ENCODE peak calls at places on chromosomes 7 and 10, in nine cellular contexts. A is GM23248, Z is HCT116, M is PC-3, X is GM23338, N is neural progenitor cell, W is OCI-LY7, O is SK-N-SH, P is MM.1S. C is an unnamed sample.

GRCh38 chr10:97517096-97517750 is 18.5 kb downstream of the UBTD1 start:
- DNase-seq in A (no peak), Z (no peak), M (no peak), X (no peak), N (no peak), W (no peak), O (no peak), P (no peak), C (no peak)

GRCh38 chr10:79022565-79023488 is 45.9 kb upstream of the ZMIZ1 start:
- DNase-seq in A (no peak), Z (peak; percentile 35), M (peak; percentile 63), X (peak; percentile 82), N (peak; percentile 50), W (peak; percentile 79), O (peak; percentile 70), P (peak; percentile 96), C (no peak)

GRCh38 chr10:99768430-99769011 is 13.9 kb upstream of the ABCC2 start:
- DNase-seq in A (peak; percentile 62), Z (no peak), M (no peak), X (no peak), N (peak; percentile 27), W (no peak), O (no peak), P (no peak), C (no peak)

GRCh38 chr10:73095479-73096021 is 1.1 kb downstream of the P4HA1 start:
- DNase-seq in A (peak; percentile 87), Z (no peak), M (peak; percentile 85), X (peak; percentile 77), N (peak; percentile 77), W (peak; percentile 52), O (peak; percentile 39), P (peak; percentile 40), C (peak; percentile 80)

GRCh38 chr7:121180436-121181063 is 148.2 kb upstream of the WNT16 start:
- DNase-seq in A (no peak), Z (no peak), M (no peak), X (no peak), N (no peak), W (peak; percentile 90), O (no peak), P (no peak), C (no peak)

GRCh38 chr10:119466655-119467054 is 75.9 kb downstream of the RGS10 start:
- DNase-seq in A (no peak), Z (no peak), M (peak; percentile 70), X (no peak), N (no peak), W (no peak), O (no peak), P (no peak), C (no peak)

GRCh38 chr10:15043674-15044073 is at the start of gene OLAH:
- DNase-seq in A (peak; percentile 12), Z (no peak), M (no peak), X (no peak), N (no peak), W (no peak), O (no peak), P (no peak), C (no peak)

GRCh38 chr10:126016884-126017283 is 120.5 kb downstream of the FANK1 start:
- DNase-seq in A (no peak), Z (no peak), M (no peak), X (no peak), N (no peak), W (no peak), O (no peak), P (no peak), C (no peak)

GRCh38 chr10:45514283-45515270 is 140.6 kb downstream of the ALOX5 start:
- DNase-seq in A (peak; percentile 26), Z (no peak), M (peak; percentile 7), X (peak; percentile 55), N (no peak), W (no peak), O (peak; percentile 65), P (no peak), C (no peak)

GRCh38 chr7:30795161-30795943 is 24.1 kb downstream of the MINDY4 start:
- DNase-seq in A (peak; percentile 22), Z (peak; percentile 3), M (peak; percentile 69), X (peak; percentile 42), N (no peak), W (no peak), O (no peak), P (peak; percentile 41), C (no peak)

GRCh38 chr7:6417408-6417807 is 30.3 kb downstream of the DAGLB start:
- DNase-seq in A (no peak), Z (no peak), M (no peak), X (no peak), N (no peak), W (no peak), O (no peak), P (no peak), C (no peak)
- H3K4me2 ChIP-seq in A (no peak overlapping the region), Z (no peak overlapping the region), M (no peak overlapping the region), X (no peak overlapping the region), N (no peak overlapping the region), W (no peak overlapping the region), O (no peak overlapping the region), P (no peak overlapping the region), C (no peak overlapping the region)

GRCh38 chr10:6601224-6601805 is 21.2 kb upstream of the PRKCQ start:
- DNase-seq in A (no peak), Z (no peak), M (no peak), X (no peak), N (no peak), W (no peak), O (no peak), P (no peak), C (no peak)

GRCh38 chr10:6600224-6600987 is 20.3 kb upstream of the PRKCQ start:
- DNase-seq in A (no peak), Z (no peak), M (no peak), X (no peak), N (no peak), W (no peak), O (no peak), P (no peak), C (no peak)

GRCh38 chr10:6602700-6603084 is 22.6 kb upstream of the PRKCQ start:
- DNase-seq in A (no peak), Z (no peak), M (no peak), X (no peak), N (no peak), W (no peak), O (no peak), P (no peak), C (no peak)

GRCh38 chr10:6602021-6602699 is 22.1 kb upstream of the PRKCQ start:
- DNase-seq in A (no peak), Z (no peak), M (no peak), X (no peak), N (no peak), W (no peak), O (no peak), P (no peak), C (no peak)

DNA sequence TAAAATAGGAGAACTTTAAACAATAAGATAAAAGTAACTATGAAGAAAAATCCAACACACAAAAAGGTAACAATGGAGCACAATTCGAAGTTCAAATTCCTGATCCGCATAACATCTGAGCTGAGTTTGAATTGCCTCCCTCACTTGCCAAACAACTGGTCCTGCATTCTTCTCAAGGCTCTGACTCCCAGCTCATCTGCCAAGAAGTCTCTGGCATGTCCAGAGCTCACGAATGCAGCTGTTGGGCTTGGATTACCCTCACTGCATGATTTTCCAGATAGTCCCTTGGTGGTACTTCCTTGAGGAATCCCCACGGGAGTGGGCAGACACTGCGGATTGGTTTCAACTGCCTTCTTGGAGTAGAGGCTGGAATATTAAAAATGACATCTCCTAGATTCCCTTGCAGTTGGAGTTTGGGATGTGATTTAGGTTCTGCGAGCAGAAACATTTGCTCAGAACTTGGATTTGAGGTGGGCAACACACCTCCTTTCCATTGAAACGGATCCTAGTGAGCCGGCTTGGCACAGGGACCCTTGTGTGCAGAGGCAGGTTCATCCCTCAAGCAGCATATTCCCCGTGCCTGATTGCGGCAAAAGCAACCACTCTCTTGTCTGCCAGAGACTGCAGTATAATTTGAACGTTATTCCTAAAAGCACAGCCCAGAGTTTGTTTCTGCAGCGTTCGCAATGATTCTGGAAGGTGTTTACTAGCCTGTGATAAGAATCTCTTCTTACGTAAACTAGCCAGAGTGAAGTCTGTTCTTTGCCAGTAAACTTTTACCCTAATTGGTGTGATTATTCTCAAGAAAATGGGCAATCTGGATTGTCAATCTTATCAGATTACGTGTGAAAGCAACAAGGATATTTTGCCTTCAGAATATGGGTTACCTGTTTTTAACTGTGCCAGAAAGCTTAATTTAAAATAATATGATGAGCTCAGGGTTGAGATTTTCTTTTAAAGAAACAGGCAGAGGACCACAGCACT is 23.4 kb upstream of the PRKCQ start:
- DNase-seq in A (no peak), Z (no peak), M (no peak), X (peak; percentile 43), N (no peak), W (no peak), O (no peak), P (no peak), C (no peak)
- H3K4me1 ChIP-seq in A (no peaks in the 10 kb centered on the region), Z (no peaks in the 10 kb centered on the region), M (no peaks in the 10 kb centered on the region), X (peaks cover 14% of the 10 kb centered on the region), N (no peaks in the 10 kb centered on the region), W (no peaks in the 10 kb centered on the region), O (no peaks in the 10 kb centered on the region), P (no peaks in the 10 kb centered on the region), C (no peaks in the 10 kb centered on the region)

DNA sequence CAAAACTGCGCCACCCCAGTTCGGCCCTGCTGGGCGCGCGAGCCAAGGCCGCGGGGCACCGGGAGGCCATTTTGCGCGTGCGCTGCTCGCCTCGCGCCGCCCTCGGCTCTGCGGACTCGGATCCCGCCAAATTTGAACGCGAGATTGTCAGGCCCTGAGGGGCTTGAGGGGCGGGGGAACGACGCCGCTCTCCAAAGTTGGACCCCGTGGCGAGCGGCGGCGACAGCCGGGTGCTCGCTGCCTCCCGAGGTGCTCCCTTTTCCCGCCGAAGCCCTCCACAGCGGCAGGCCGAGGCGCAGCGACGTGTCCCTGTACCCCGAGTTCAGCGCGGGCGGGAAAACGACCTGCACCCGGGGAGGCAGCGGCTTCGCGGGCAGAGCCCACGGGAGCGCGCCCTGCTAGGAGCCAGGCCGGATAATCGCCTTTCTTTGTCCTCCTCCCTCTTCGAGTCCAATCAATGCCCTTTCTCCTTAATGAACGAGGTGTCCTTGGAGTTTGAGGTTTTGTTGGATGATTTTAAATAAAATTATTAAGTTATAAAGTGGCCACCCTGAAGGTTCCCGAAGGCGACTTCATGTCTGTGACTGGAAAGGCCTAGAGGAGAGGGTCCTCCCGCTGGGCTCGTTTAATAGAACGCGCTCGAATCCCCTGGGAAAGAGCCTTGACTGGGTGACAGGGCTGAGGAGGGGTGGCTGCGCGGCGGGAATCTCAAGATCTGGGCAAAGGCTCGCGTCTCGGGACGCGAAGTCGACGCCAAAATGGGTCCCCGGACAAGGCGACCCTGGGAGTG is 10.7 kb upstream of the SPAG6 start:
- DNase-seq in A (no peak), Z (no peak), M (no peak), X (peak; percentile 90), N (peak; percentile 86), W (no peak), O (no peak), P (no peak), C (peak; percentile 66)
- TF ChIP-seq EZH2phosphoT487 in A (no peak), Z (no peak), M (no peak), X (no peak), N (peak; percentile 58), W (no peak), O (no peak), P (no peak), C (peak; percentile 21)

DNA sequence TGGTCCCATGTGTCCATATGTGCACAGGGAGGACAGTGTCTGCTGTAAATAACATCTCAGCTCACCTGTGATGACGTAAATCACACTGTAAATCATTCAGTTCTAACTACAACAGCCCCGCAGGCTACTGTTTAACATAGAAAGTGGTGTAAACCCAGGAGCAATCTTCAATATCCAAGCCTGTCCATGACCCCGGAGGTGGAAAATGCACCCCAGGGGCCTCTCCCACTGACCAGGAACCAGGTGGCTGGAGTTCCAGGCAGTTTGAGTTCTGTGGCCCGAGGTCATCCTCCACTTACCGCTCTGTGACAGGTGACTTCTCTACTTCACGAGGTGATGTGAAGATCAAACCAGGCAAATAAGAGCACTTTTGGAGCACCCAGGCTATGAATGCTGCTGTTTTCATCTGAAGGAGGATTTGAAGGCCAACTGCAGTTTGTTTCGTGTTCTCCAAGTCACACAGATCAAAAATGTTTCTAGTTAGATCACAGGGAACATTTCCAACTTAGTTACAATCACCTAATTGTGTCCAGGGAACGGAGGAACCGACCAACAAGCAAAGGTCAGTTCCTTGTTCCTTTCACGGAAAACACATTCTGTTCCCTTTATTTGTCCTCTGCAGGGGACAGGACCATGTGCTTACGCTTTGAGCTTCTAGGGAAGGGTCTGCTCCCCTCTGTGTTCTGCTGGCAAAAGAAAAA is 131.8 kb downstream of the WDR37 start:
- DNase-seq in A (no peak), Z (no peak), M (no peak), X (no peak), N (no peak), W (no peak), O (no peak), P (no peak), C (no peak)
- H3K4me2 ChIP-seq in A (no peak overlapping the region), Z (no peak overlapping the region), M (no peak overlapping the region), X (no peak overlapping the region), N (no peak overlapping the region), W (no peak overlapping the region), O (no peak overlapping the region), P (no peak overlapping the region), C (no peak overlapping the region)

C was measured in hepatocyte.